ENCODE peak calls at places on chromosomes 6 and 20, in four cellular contexts. W is tibial nerve, Q is tibial artery, E is cardiac muscle cell. P is an unnamed sample.

GRCh38 chr6:159727717-159728440 is 573 bp downstream of the WTAP start:
- DNase-seq in Q (no peak), E (peak), W (no peak), P (no peak)

GRCh38 chr6:122014961-122015360 is 384.5 kb upstream of the HSF2 start:
- DNase-seq in Q (no peak), W (no peak), E (no peak), P (peak)

GRCh38 chr20:51284161-51284560 is 258.4 kb downstream of the NFATC2 start:
- DNase-seq in E (no peak), W (no peak), Q (no peak), P (no peak)

GRCh38 chr20:32285621-32286334 is 8.3 kb downstream of the KIF3B start:
- DNase-seq in Q (no peak), E (peak), W (no peak), P (no peak)

GRCh38 chr20:46087161-46087560 is 2.6 kb downstream of the NCOA5 start:
- DNase-seq in Q (no peak), E (no peak), W (no peak), P (no peak)

GRCh38 chr6:16824804-16825777 is 63.8 kb upstream of the ATXN1 start:
- DNase-seq in W (no peak), E (no peak), Q (no peak), P (no peak)

GRCh38 chr6:33590531-33591198 is 10.6 kb upstream of the BAK1 start:
- DNase-seq in Q (no peak), W (no peak), E (no peak), P (no peak)

GRCh38 chr20:17680128-17680835 is 1.8 kb downstream of the RRBP1 start:
- DNase-seq in E (peak), W (peak), Q (peak), P (no peak)

GRCh38 chr6:149450679-149451360 is 34.0 kb downstream of the ZC3H12D start:
- DNase-seq in Q (peak), W (no peak), E (no peak), P (no peak)

DNA sequence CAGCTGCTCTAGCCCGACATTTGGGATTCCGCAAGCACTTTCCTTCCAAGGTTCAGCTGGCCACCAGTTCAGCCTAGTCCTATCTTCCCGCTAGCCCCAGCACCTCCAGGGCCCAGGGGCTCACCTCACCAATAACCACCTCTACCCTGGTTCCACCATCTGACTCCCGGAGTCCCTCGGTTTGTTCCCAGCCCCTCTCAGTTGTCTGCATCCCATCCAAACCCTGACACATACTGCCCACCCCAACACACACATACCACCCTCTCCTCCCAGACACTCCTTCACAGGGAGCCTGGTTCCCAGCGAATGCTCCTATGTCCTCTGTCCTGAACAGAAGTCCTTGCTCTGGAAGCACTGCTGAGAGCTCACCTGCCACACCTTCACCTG is 418 bp downstream of the TNXB start:
- DNase-seq in W (no peak), E (no peak), Q (no peak), P (no peak)
- H3K4me3 ChIP-seq in W (peak), E (no peak), Q (peak), P (no peak)

GRCh38 chr6:7737867-7738266 is 12.0 kb downstream of the BMP6 start:
- DNase-seq in Q (no peak), E (no peak), W (no peak), P (no peak)

GRCh38 chr6:7732219-7732618 is 6.3 kb downstream of the BMP6 start:
- DNase-seq in W (no peak), Q (no peak), E (no peak), P (no peak)

GRCh38 chr6:7731289-7731688 is 5.4 kb downstream of the BMP6 start:
- DNase-seq in Q (no peak), E (no peak), W (no peak), P (no peak)

GRCh38 chr6:7730852-7731251 is 5.0 kb downstream of the BMP6 start:
- DNase-seq in Q (no peak), E (no peak), W (no peak), P (no peak)

DNA sequence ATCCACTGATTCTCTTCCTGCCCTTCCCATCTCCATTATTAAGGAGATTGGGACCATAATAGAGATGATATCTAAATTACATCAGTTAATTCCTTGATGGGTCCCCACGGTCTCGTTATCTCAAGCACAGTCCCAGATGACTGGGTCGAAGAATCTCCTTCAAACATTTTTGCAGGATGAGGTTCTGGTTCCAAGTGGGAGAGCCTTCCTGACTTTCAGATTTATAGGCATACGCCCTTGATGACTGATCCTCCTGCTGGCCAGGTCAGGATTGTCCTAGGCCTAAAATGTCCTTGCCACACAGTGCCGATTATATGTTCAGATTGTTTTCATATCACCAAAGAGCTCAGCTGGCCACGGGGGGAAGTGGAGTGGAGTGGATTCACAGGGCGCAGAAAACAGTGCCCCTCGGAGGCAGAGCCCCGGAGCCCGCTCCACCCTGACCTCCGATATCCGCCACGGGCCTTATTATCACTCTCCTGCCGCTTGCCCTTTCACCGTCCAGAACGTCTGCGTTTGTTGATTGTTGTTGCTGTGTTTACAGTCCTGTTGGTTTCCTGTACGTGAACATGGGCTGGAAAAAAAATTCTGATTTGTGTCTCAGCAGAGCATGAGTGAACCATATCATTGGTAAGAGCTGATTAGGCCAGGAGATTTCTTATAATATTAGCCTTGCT is 8.9 kb downstream of the BMP6 start:
- DNase-seq in E (no peak), W (no peak), Q (no peak), P (no peak)
- TF ChIP-seq CTCF in E (no peak), W (no peak), Q (no peak), P (no peak)

GRCh38 chr20:10560681-10561080 is 113.1 kb downstream of the JAG1 start:
- DNase-seq in E (no peak), W (no peak), Q (no peak), P (no peak)
- H3K4me3 ChIP-seq in E (no peak), W (no peak), Q (no peak), P (no peak)

GRCh38 chr6:38713812-38714211 is 1.3 kb upstream of the DNAH8 start:
- DNase-seq in W (no peak), E (no peak), Q (no peak), P (no peak)

GRCh38 chr6:38705924-38706323 is 3.0 kb upstream of the GLO1 start:
- DNase-seq in Q (no peak), W (no peak), E (no peak), P (no peak)

GRCh38 chr6:38702471-38703397 is at the start of gene GLO1:
- DNase-seq in Q (peak), E (peak), W (peak), P (peak)

GRCh38 chr6:38703949-38704348 is 1.0 kb upstream of the GLO1 start:
- DNase-seq in W (no peak), E (no peak), Q (no peak), P (no peak)

DNA sequence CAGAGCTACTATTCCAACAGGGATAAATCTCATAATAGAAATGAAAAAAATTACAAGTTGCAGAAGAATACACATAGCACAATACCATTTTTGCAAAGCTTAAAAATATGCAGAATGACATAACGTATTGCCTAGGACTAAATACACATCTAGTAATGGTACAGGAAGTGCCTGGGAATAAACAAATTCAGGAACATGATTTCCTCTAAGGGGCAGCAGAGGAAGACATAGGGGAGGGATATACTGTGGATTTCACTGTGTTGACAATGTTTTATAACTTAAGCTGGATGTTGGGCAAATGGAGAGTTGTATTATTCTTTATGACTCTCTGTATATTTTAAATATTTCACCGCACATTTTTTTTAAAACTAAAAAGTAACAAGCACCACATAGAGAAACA is 5.5 kb upstream of the GLO1 start:
- DNase-seq in E (no peak), W (no peak), Q (no peak), P (no peak)
- TF ChIP-seq CTCF in E (no peak), W (no peak), Q (no peak), P (no peak)

P was measured in retinal pigment epithelial cell.